ENCODE peak calls at places on chromosome 18, in six cellular contexts. One of them, this sample, is unnamed.
A peak's percentile ranks its signal among the peaks of the same experiment; 100 is the strongest.

GRCh38 chr18:12645751-12646203 is 12.1 kb downstream of the SPIRE1 start:
- DNase-seq in heart left ventricle: peak; percentile 77
- DNase-seq in colonic mucosa: no peak
- DNase-seq in AG10803: peak; percentile 27
- DNase-seq in cardiac fibroblast: no peak
- DNase-seq in osteoblast: no peak
- DNase-seq in this sample: no peak

GRCh38 chr18:51137891-51138290 is 59.6 kb downstream of the MEX3C start:
- DNase-seq in heart left ventricle: no peak
- DNase-seq in cardiac fibroblast: no peak
- DNase-seq in osteoblast: no peak
- DNase-seq in colonic mucosa: no peak
- DNase-seq in AG10803: no peak
- DNase-seq in this sample: peak; percentile 84

GRCh38 chr18:11957636-11958035 is 23.7 kb upstream of the IMPA2 start:
- DNase-seq in colonic mucosa: no peak
- DNase-seq in AG10803: no peak
- DNase-seq in cardiac fibroblast: no peak
- DNase-seq in osteoblast: no peak
- DNase-seq in heart left ventricle: no peak
- DNase-seq in this sample: no peak

GRCh38 chr18:12911025-12911927 is 27.2 kb upstream of the PTPN2 start:
- DNase-seq in osteoblast: peak; percentile 54
- DNase-seq in cardiac fibroblast: no peak
- DNase-seq in colonic mucosa: no peak
- DNase-seq in heart left ventricle: peak; percentile 38
- DNase-seq in AG10803: peak; percentile 3
- DNase-seq in this sample: no peak

GRCh38 chr18:6719098-6719913 is 10.2 kb upstream of the ARHGAP28 start:
- DNase-seq in cardiac fibroblast: no peak
- DNase-seq in AG10803: no peak
- DNase-seq in osteoblast: no peak
- DNase-seq in colonic mucosa: no peak
- DNase-seq in heart left ventricle: no peak
- DNase-seq in this sample: no peak

GRCh38 chr18:63202814-63203213 is 116.8 kb downstream of the BCL2 start:
- DNase-seq in cardiac fibroblast: no peak
- DNase-seq in osteoblast: no peak
- DNase-seq in heart left ventricle: no peak
- DNase-seq in AG10803: no peak
- DNase-seq in colonic mucosa: no peak
- DNase-seq in this sample: no peak

GRCh38 chr18:9419956-9420631 is 55.2 kb upstream of the RALBP1 start:
- DNase-seq in osteoblast: peak; percentile 80
- DNase-seq in AG10803: peak; percentile 84
- DNase-seq in colonic mucosa: no peak
- DNase-seq in heart left ventricle: no peak
- DNase-seq in cardiac fibroblast: peak; percentile 33
- DNase-seq in this sample: no peak

GRCh38 chr18:49784427-49785185 is 28.7 kb downstream of the ACAA2 start:
- DNase-seq in heart left ventricle: no peak
- DNase-seq in cardiac fibroblast: peak; percentile 46
- DNase-seq in colonic mucosa: no peak
- DNase-seq in osteoblast: peak; percentile 69
- DNase-seq in AG10803: peak; percentile 38
- DNase-seq in this sample: no peak

GRCh38 chr18:3508576-3509559 is 58.9 kb downstream of the TGIF1 start:
- DNase-seq in colonic mucosa: no peak
- DNase-seq in osteoblast: no peak
- DNase-seq in AG10803: no peak
- DNase-seq in cardiac fibroblast: no peak
- DNase-seq in heart left ventricle: no peak
- DNase-seq in this sample: no peak

GRCh38 chr18:48326901-48327675 is 82.1 kb downstream of the ZBTB7C start:
- DNase-seq in osteoblast: peak; percentile 92
- DNase-seq in heart left ventricle: no peak
- DNase-seq in AG10803: peak; percentile 18
- DNase-seq in colonic mucosa: no peak
- DNase-seq in cardiac fibroblast: peak; percentile 54
- DNase-seq in this sample: peak; percentile 65

GRCh38 chr18:46070683-46071614 is 1.1 kb downstream of the PSTPIP2 start:
- DNase-seq in colonic mucosa: no peak
- DNase-seq in AG10803: no peak
- DNase-seq in cardiac fibroblast: no peak
- DNase-seq in osteoblast: no peak
- DNase-seq in heart left ventricle: no peak
- DNase-seq in this sample: no peak

GRCh38 chr18:60044290-60045006 is 144.7 kb downstream of the PMAIP1 start:
- DNase-seq in osteoblast: no peak
- DNase-seq in heart left ventricle: no peak
- DNase-seq in cardiac fibroblast: peak; percentile 78
- DNase-seq in AG10803: peak; percentile 88
- DNase-seq in colonic mucosa: no peak
- DNase-seq in this sample: peak; percentile 29

GRCh38 chr18:56962322-56962721 is 184.6 kb upstream of the BOD1L2 start:
- DNase-seq in osteoblast: no peak
- DNase-seq in heart left ventricle: no peak
- DNase-seq in cardiac fibroblast: no peak
- DNase-seq in colonic mucosa: no peak
- DNase-seq in AG10803: no peak
- DNase-seq in this sample: no peak

GRCh38 chr18:26894006-26894405 is 28.5 kb upstream of the AQP4 start:
- DNase-seq in heart left ventricle: no peak
- DNase-seq in colonic mucosa: no peak
- DNase-seq in cardiac fibroblast: no peak
- DNase-seq in AG10803: no peak
- DNase-seq in osteoblast: no peak
- DNase-seq in this sample: no peak

GRCh38 chr18:26971327-26971918 is 105.9 kb upstream of the AQP4 start:
- DNase-seq in osteoblast: no peak
- DNase-seq in AG10803: no peak
- DNase-seq in colonic mucosa: no peak
- DNase-seq in cardiac fibroblast: peak; percentile 7
- DNase-seq in heart left ventricle: no peak
- DNase-seq in this sample: peak; percentile 60

GRCh38 chr18:13513015-13513414 is 213.3 kb downstream of the FAM210A start:
- DNase-seq in heart left ventricle: no peak
- DNase-seq in AG10803: peak; percentile 2
- DNase-seq in osteoblast: no peak
- DNase-seq in colonic mucosa: no peak
- DNase-seq in cardiac fibroblast: no peak
- DNase-seq in this sample: no peak

GRCh38 chr18:44733069-44733753 is 52.5 kb downstream of the SETBP1 start:
- DNase-seq in AG10803: peak; percentile 92
- DNase-seq in heart left ventricle: no peak
- DNase-seq in colonic mucosa: no peak
- DNase-seq in osteoblast: peak; percentile 90
- DNase-seq in cardiac fibroblast: peak; percentile 86
- DNase-seq in this sample: peak; percentile 83

GRCh38 chr18:60096428-60096827 is 196.6 kb downstream of the PMAIP1 start:
- DNase-seq in AG10803: no peak
- DNase-seq in osteoblast: no peak
- DNase-seq in cardiac fibroblast: no peak
- DNase-seq in heart left ventricle: no peak
- DNase-seq in colonic mucosa: no peak
- DNase-seq in this sample: no peak

GRCh38 chr18:21255211-21255610 is 13.2 kb downstream of the GREB1L start:
- DNase-seq in heart left ventricle: no peak
- DNase-seq in colonic mucosa: no peak
- DNase-seq in cardiac fibroblast: no peak
- DNase-seq in AG10803: no peak
- DNase-seq in osteoblast: no peak
- DNase-seq in this sample: no peak

GRCh38 chr18:12654971-12655370 is 2.9 kb downstream of the SPIRE1 start:
- DNase-seq in osteoblast: no peak
- DNase-seq in AG10803: no peak
- DNase-seq in heart left ventricle: no peak
- DNase-seq in colonic mucosa: no peak
- DNase-seq in cardiac fibroblast: no peak
- DNase-seq in this sample: no peak

GRCh38 chr18:3872651-3873050 is 422.7 kb downstream of the TGIF1 start:
- DNase-seq in osteoblast: no peak
- DNase-seq in cardiac fibroblast: no peak
- DNase-seq in colonic mucosa: no peak
- DNase-seq in AG10803: no peak
- DNase-seq in heart left ventricle: no peak
- DNase-seq in this sample: no peak

GRCh38 chr18:54911551-54911950 is 47.7 kb downstream of the CCDC68 start:
- DNase-seq in heart left ventricle: no peak
- DNase-seq in AG10803: no peak
- DNase-seq in colonic mucosa: no peak
- DNase-seq in cardiac fibroblast: no peak
- DNase-seq in osteoblast: peak; percentile 26
- DNase-seq in this sample: no peak

GRCh38 chr18:40832362-40832761 is 1122.7 kb upstream of the PIK3C3 start:
- DNase-seq in osteoblast: no peak
- DNase-seq in heart left ventricle: no peak
- DNase-seq in colonic mucosa: no peak
- DNase-seq in AG10803: no peak
- DNase-seq in cardiac fibroblast: peak; percentile 19
- DNase-seq in this sample: peak; percentile 10

GRCh38 chr18:58514773-58515172 is 114.1 kb downstream of the ALPK2 start:
- DNase-seq in cardiac fibroblast: no peak
- DNase-seq in heart left ventricle: no peak
- DNase-seq in AG10803: no peak
- DNase-seq in colonic mucosa: no peak
- DNase-seq in osteoblast: no peak
- DNase-seq in this sample: no peak

GRCh38 chr18:3442894-3443293 is 7.1 kb upstream of the TGIF1 start:
- DNase-seq in AG10803: no peak
- DNase-seq in cardiac fibroblast: no peak
- DNase-seq in heart left ventricle: no peak
- DNase-seq in colonic mucosa: no peak
- DNase-seq in osteoblast: no peak
- DNase-seq in this sample: no peak

GRCh38 chr18:66603941-66604627 is at the start of gene CDH19:
- DNase-seq in heart left ventricle: no peak
- DNase-seq in AG10803: no peak
- DNase-seq in osteoblast: no peak
- DNase-seq in colonic mucosa: no peak
- DNase-seq in cardiac fibroblast: peak; percentile 73
- DNase-seq in this sample: no peak

GRCh38 chr18:23703057-23703986 is 14.1 kb downstream of the LAMA3 start:
- DNase-seq in osteoblast: peak; percentile 77
- DNase-seq in cardiac fibroblast: peak; percentile 85
- DNase-seq in heart left ventricle: no peak
- DNase-seq in colonic mucosa: peak; percentile 36
- DNase-seq in AG10803: peak; percentile 68
- DNase-seq in this sample: peak; percentile 76

DNA sequence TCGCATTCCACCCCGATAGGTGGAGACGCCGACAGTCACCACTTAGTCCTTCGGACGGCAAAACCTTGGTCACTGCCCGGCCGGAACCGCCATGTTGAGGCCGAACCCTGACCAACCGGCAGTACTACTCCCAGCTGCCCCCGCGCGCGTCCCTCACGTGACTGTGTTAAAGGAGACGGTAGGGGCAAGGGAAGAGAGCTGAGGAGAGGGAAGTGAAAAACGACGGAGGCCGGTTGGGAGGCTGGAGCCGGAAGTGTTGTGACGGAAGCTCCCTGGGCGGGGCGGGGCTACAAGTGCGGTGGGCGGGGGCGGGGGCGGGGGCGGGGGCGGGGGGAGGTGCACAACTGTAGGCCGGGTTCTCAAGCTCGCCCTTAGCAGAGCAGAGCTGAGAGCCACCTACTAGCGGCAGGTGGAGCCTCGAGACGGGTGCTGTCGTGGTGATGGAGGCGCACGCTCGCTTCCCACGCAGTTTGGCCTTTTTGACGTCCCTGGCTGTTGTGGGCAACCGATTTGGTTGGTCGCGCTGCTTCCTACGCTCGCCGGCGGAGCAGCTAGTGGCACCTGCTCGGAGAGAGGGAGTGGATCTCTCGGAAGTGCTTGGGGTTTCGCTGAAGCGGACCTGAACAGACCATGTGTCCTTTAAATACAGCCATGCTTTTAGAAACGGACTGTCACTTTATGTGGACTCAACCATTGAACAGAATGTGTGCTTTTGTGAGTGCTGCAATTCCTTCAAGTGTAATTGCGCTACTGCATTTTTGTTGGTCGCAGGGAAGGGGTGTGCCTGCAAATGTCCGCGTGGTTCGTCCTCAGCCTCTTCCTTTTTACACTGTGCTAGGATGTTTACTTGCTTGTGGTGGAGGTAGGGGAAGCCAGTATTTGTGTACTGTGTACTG is at the start of gene TRAPPC8:
- DNase-seq in heart left ventricle: peak; percentile 99
- DNase-seq in AG10803: peak; percentile 98
- DNase-seq in colonic mucosa: peak; percentile 100
- DNase-seq in osteoblast: peak; percentile 99
- DNase-seq in cardiac fibroblast: peak; percentile 99
- DNase-seq in this sample: peak; percentile 99
- TF ChIP-seq CTCF in heart left ventricle: no peak
- TF ChIP-seq CTCF in AG10803: no peak
- TF ChIP-seq CTCF in colonic mucosa: no peak
- TF ChIP-seq CTCF in osteoblast: no peak
- TF ChIP-seq CTCF in cardiac fibroblast: no peak
- TF ChIP-seq CTCF in this sample: no peak

GRCh38 chr18:69840445-69840844 is 107.2 kb downstream of the CD226 start:
- DNase-seq in osteoblast: no peak
- DNase-seq in heart left ventricle: no peak
- DNase-seq in colonic mucosa: no peak
- DNase-seq in cardiac fibroblast: peak; percentile 11
- DNase-seq in AG10803: no peak
- DNase-seq in this sample: no peak

GRCh38 chr18:69839989-69840388 is 107.7 kb downstream of the CD226 start:
- DNase-seq in osteoblast: peak; percentile 59
- DNase-seq in AG10803: no peak
- DNase-seq in cardiac fibroblast: no peak
- DNase-seq in colonic mucosa: no peak
- DNase-seq in heart left ventricle: no peak
- DNase-seq in this sample: no peak

GRCh38 chr18:69843047-69843446 is 104.6 kb downstream of the CD226 start:
- DNase-seq in heart left ventricle: no peak
- DNase-seq in osteoblast: no peak
- DNase-seq in colonic mucosa: no peak
- DNase-seq in AG10803: no peak
- DNase-seq in cardiac fibroblast: no peak
- DNase-seq in this sample: no peak

GRCh38 chr18:69844656-69845055 is 103.0 kb downstream of the CD226 start:
- DNase-seq in cardiac fibroblast: no peak
- DNase-seq in AG10803: no peak
- DNase-seq in colonic mucosa: no peak
- DNase-seq in osteoblast: no peak
- DNase-seq in heart left ventricle: no peak
- DNase-seq in this sample: no peak

GRCh38 chr18:69845588-69846506 is 101.8 kb downstream of the CD226 start:
- DNase-seq in cardiac fibroblast: no peak
- DNase-seq in osteoblast: no peak
- DNase-seq in heart left ventricle: no peak
- DNase-seq in colonic mucosa: peak; percentile 32
- DNase-seq in AG10803: peak; percentile 6
- DNase-seq in this sample: no peak
- TF ChIP-seq CTCF in cardiac fibroblast: no peak
- TF ChIP-seq CTCF in osteoblast: no peak
- TF ChIP-seq CTCF in heart left ventricle: no peak
- TF ChIP-seq CTCF in colonic mucosa: no peak
- TF ChIP-seq CTCF in AG10803: no peak
- TF ChIP-seq CTCF in this sample: no peak

GRCh38 chr18:2223859-2224258 is 347.4 kb downstream of the METTL4 start:
- DNase-seq in osteoblast: no peak
- DNase-seq in cardiac fibroblast: peak; percentile 61
- DNase-seq in AG10803: peak; percentile 11
- DNase-seq in heart left ventricle: no peak
- DNase-seq in colonic mucosa: peak; percentile 51
- DNase-seq in this sample: peak; percentile 63
- TF ChIP-seq CTCF in osteoblast: peak; percentile 61
- TF ChIP-seq CTCF in cardiac fibroblast: peak; percentile 60
- TF ChIP-seq CTCF in AG10803: peak; percentile 56
- TF ChIP-seq CTCF in heart left ventricle: peak; percentile 32
- TF ChIP-seq CTCF in colonic mucosa: peak; percentile 45
- TF ChIP-seq CTCF in this sample: peak; percentile 76

GRCh38 chr18:14976736-14977430 is 228.9 kb downstream of the ANKRD30B start:
- DNase-seq in colonic mucosa: no peak
- DNase-seq in osteoblast: peak; percentile 93
- DNase-seq in heart left ventricle: no peak
- DNase-seq in cardiac fibroblast: peak; percentile 42
- DNase-seq in AG10803: peak; percentile 26
- DNase-seq in this sample: peak; percentile 83
- TF ChIP-seq CTCF in colonic mucosa: no peak
- TF ChIP-seq CTCF in osteoblast: peak; percentile 38
- TF ChIP-seq CTCF in heart left ventricle: no peak
- TF ChIP-seq CTCF in cardiac fibroblast: peak; percentile 24
- TF ChIP-seq CTCF in AG10803: peak; percentile 21
- TF ChIP-seq CTCF in this sample: peak; percentile 39